ENCODE peak calls at places on chromosome 1, in seven cellular contexts. G is fibroblast of lung, E is cardiac muscle cell, Q is left lung, T is tibial nerve, F is left ventricle myocardium inferior, U is IMR-90. B is an unnamed sample.

GRCh38 chr1:204821476-204821875 is 49.2 kb upstream of the NFASC start:
- DNase-seq in G (peak; percentile 27), E (peak; percentile 2), Q (no peak), T (no peak), F (no peak), U (no peak), B (no peak)

GRCh38 chr1:113396585-113396984 is 6.3 kb downstream of the MAGI3 start:
- DNase-seq in G (peak; percentile 89), E (peak; percentile 48), Q (no peak), T (no peak), F (no peak), U (peak; percentile 78), B (peak; percentile 70)

GRCh38 chr1:49016030-49016991 is 239.6 kb upstream of the BEND5 start:
- DNase-seq in G (peak; percentile 61), E (no peak), Q (no peak), T (no peak), F (no peak), U (no peak), B (peak; percentile 0)

GRCh38 chr1:183580281-183580682 is 10.0 kb downstream of the NCF2 start:
- DNase-seq in G (no peak), E (peak; percentile 33), Q (no peak), T (no peak), F (no peak), U (no peak), B (no peak)

GRCh38 chr1:185170291-185170848 is 13.4 kb downstream of the SWT1 start:
- DNase-seq in G (peak; percentile 48), E (peak; percentile 74), Q (no peak), T (no peak), F (no peak), U (peak; percentile 67), B (peak; percentile 81)

GRCh38 chr1:199706826-199707606 is 320.5 kb upstream of the NR5A2 start:
- DNase-seq in G (no peak), E (no peak), Q (no peak), T (no peak), F (no peak), U (no peak), B (no peak)

GRCh38 chr1:225849905-225850304 is 32.3 kb downstream of the TMEM63A start:
- DNase-seq in G (no peak), E (no peak), Q (peak; percentile 76), T (no peak), F (no peak), U (no peak), B (no peak)

GRCh38 chr1:204417231-204417997 is 5.8 kb upstream of the PPP1R15B start:
- DNase-seq in G (peak; percentile 98), E (peak; percentile 92), Q (no peak), T (no peak), F (peak; percentile 32), U (peak; percentile 97), B (peak; percentile 97)

GRCh38 chr1:110875216-110875731 is 2.3 kb downstream of the CD53 start:
- DNase-seq in G (no peak), E (no peak), Q (no peak), T (no peak), F (no peak), U (no peak), B (no peak)

GRCh38 chr1:116769050-116769449 is 14.8 kb downstream of the CD2 start:
- DNase-seq in G (no peak), E (no peak), Q (no peak), T (no peak), F (no peak), U (no peak), B (no peak)
- H3K4me3 ChIP-seq in G (no peak overlapping the region), E (no peak overlapping the region), Q (no peak overlapping the region), T (no peak overlapping the region), F (no peak overlapping the region), U (no peak overlapping the region), B (no peak overlapping the region)

GRCh38 chr1:90841477-90841876 is 124.4 kb upstream of the BARHL2 start:
- DNase-seq in G (no peak), E (no peak), Q (no peak), T (no peak), F (no peak), U (no peak), B (no peak)
- H3K4me3 ChIP-seq in G (no peak overlapping the region), E (no peak overlapping the region), Q (no peak overlapping the region), T (no peak overlapping the region), F (no peak overlapping the region), U (no peak overlapping the region), B (no peak overlapping the region)

GRCh38 chr1:103527331-103527730 is 1.8 kb downstream of the RNPC3 start:
- DNase-seq in G (no peak), E (no peak), Q (no peak), T (no peak), F (no peak), U (no peak), B (no peak)
- H3K4me3 ChIP-seq in G (no peak overlapping the region), E (peak overlapping the region; percentile 86), Q (peak overlapping the region; percentile 80), T (peak overlapping the region; percentile 82), F (peak overlapping the region; percentile 96), U (no peak overlapping the region), B (peak overlapping the region; percentile 85)

GRCh38 chr1:153827168-153827964 is 52.2 kb downstream of the SLC27A3 start:
- DNase-seq in G (no peak), E (no peak), Q (no peak), T (no peak), F (no peak), U (no peak), B (no peak)

GRCh38 chr1:153832293-153832692 is 57.1 kb downstream of the SLC27A3 start:
- DNase-seq in G (no peak), E (no peak), Q (no peak), T (no peak), F (no peak), U (no peak), B (no peak)

GRCh38 chr1:153833171-153833570 is 58.0 kb downstream of the SLC27A3 start:
- DNase-seq in G (no peak), E (no peak), Q (no peak), T (no peak), F (no peak), U (no peak), B (no peak)
- H3K4me3 ChIP-seq in G (no peak overlapping the region), E (no peak overlapping the region), Q (no peak overlapping the region), T (no peak overlapping the region), F (no peak overlapping the region), U (no peak overlapping the region), B (no peak overlapping the region)

DNA sequence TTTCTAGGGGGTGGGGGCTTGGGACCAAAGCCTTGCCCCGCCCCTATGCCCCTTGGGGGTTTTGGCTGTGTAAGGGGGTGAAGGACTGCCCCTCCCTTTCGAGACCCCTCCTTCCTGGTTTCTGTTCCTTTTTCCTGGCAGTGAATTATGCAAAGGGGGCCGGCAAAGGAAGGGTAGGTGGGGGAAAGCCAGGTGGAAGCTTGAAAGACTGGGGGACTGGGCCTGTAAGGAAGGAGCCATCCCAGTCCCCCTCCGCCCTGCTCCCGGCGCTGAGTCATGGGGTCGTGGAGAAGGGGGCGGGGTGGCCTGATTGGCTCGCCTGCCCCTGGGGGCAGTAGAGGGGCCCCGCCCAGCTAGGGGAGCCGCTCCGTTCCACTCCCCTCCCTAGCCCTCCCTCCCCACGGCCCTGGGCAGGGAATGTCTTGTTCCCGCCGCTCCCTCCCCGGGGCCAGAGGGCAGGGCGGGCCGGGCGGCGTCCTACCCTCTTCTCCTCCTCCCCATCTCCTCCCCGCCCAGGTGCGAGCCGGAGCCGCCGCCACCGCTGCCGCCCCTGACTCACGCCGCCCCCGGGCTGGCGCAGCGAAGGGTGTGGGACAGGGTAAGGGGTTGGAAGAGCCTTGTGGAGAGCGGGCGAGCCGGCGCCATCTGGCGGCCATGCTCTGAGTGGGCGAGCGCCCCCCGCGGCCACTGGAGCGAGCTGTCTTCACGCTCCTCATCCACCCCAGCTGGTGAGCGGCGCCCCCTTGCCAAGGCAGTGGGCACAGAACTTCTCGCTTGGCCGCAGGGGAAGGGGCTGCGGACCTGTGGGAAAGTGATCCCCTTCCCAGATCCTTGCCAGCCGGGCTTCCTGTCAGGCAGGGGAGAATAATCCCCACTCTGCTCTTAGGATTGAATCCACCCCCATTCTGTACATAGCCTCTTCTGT is 14.7 kb downstream of the ZBTB7B start:
- DNase-seq in G (peak; percentile 90), E (peak; percentile 91), Q (peak; percentile 97), T (peak; percentile 88), F (peak; percentile 90), U (peak; percentile 83), B (peak; percentile 97)
- H3K4me3 ChIP-seq in G (no peak overlapping the region), E (peak overlapping the region; percentile 39), Q (peak overlapping the region; percentile 36), T (peak overlapping the region; percentile 40), F (peak overlapping the region; percentile 67), U (peak overlapping the region; percentile 41), B (peak overlapping the region; percentile 69)

DNA sequence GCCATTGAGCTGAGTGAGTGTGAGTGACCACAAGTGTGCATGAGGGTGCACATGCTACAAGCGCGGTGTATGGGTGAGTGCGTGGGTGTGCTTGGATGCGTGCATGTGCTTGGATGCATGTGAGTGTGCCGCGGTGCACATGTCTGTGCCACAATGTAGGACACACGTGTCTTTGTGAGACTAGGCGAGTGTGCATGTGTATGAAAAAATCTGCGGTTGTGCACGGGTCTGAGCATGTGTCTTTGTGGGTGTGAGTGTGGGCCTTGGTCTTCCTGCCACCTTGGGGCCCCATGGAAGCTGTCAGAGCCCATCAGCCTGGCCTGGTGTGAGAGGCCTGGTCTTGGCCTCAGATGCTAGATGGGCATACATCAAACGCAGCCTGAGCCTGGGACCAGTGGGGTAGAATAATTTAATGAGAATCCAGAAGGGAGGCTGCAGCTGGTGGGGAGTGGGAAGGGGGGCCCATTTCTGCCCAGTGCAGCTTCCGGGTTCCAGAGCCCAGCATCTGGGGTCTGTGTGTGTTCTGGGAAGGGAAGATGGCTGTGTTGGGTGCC is 103.9 kb upstream of the SLC2A1 start:
- DNase-seq in G (no peak), E (no peak), Q (no peak), T (no peak), F (no peak), U (no peak), B (no peak)
- H3K4me3 ChIP-seq in G (no peak overlapping the region), E (no peak overlapping the region), Q (no peak overlapping the region), T (no peak overlapping the region), F (no peak overlapping the region), U (no peak overlapping the region), B (no peak overlapping the region)

GRCh38 chr1:23424171-23424959 is at the start of gene TCEA3:
- DNase-seq in G (no peak), E (no peak), Q (no peak), T (no peak), F (peak; percentile 68), U (no peak), B (peak; percentile 52)

GRCh38 chr1:23427550-23427949 is 3.0 kb upstream of the TCEA3 start:
- DNase-seq in G (no peak), E (no peak), Q (no peak), T (no peak), F (no peak), U (no peak), B (no peak)

GRCh38 chr1:23423415-23424170 is 955 bp downstream of the TCEA3 start:
- DNase-seq in G (no peak), E (no peak), Q (peak; percentile 86), T (no peak), F (no peak), U (no peak), B (peak; percentile 16)

GRCh38 chr1:23428136-23428905 is 3.8 kb upstream of the TCEA3 start:
- DNase-seq in G (no peak), E (no peak), Q (no peak), T (no peak), F (no peak), U (no peak), B (no peak)

GRCh38 chr1:23426828-23427227 is 2.3 kb upstream of the TCEA3 start:
- DNase-seq in G (no peak), E (no peak), Q (no peak), T (no peak), F (no peak), U (no peak), B (no peak)
- H3K4me3 ChIP-seq in G (no peak overlapping the region), E (no peak overlapping the region), Q (no peak overlapping the region), T (no peak overlapping the region), F (no peak overlapping the region), U (no peak overlapping the region), B (no peak overlapping the region)